ENCODE peak calls at places on chromosome 20, in six cellular contexts. One of them, this sample, is unnamed.

GRCh38 chr20:62593616-62594015 is 48.7 kb upstream of the SLCO4A1 start:
- DNase-seq in adrenal gland: no peak
- DNase-seq in COR-L47: no peak
- DNase-seq in mesenchymal stem cell: no peak
- DNase-seq in MCF 10A: no peak
- DNase-seq in fibroblast of mammary gland: no peak
- DNase-seq in this sample: no peak

GRCh38 chr20:34262488-34263288 is 21.5 kb downstream of the ASIP start:
- DNase-seq in adrenal gland: peak
- DNase-seq in mesenchymal stem cell: peak
- DNase-seq in MCF 10A: peak
- DNase-seq in COR-L47: no peak
- DNase-seq in fibroblast of mammary gland: peak
- DNase-seq in this sample: no peak

GRCh38 chr20:32909451-32909850 is 50.7 kb downstream of the EFCAB8 start:
- DNase-seq in COR-L47: no peak
- DNase-seq in MCF 10A: no peak
- DNase-seq in fibroblast of mammary gland: no peak
- DNase-seq in adrenal gland: no peak
- DNase-seq in mesenchymal stem cell: no peak
- DNase-seq in this sample: no peak

GRCh38 chr20:32497589-32498224 is 87.4 kb downstream of the NOL4L start:
- DNase-seq in MCF 10A: no peak
- DNase-seq in COR-L47: no peak
- DNase-seq in mesenchymal stem cell: no peak
- DNase-seq in adrenal gland: no peak
- DNase-seq in fibroblast of mammary gland: no peak
- DNase-seq in this sample: no peak

GRCh38 chr20:38730167-38730988 is 6.1 kb downstream of the SLC32A1 start:
- DNase-seq in COR-L47: no peak
- DNase-seq in mesenchymal stem cell: no peak
- DNase-seq in fibroblast of mammary gland: no peak
- DNase-seq in adrenal gland: no peak
- DNase-seq in MCF 10A: no peak
- DNase-seq in this sample: no peak

GRCh38 chr20:10374036-10374435 is 60.0 kb downstream of the MKKS start:
- DNase-seq in MCF 10A: no peak
- DNase-seq in fibroblast of mammary gland: no peak
- DNase-seq in mesenchymal stem cell: no peak
- DNase-seq in COR-L47: no peak
- DNase-seq in adrenal gland: no peak
- DNase-seq in this sample: no peak

GRCh38 chr20:58449703-58450138 is 60.7 kb downstream of the VAPB start:
- DNase-seq in adrenal gland: no peak
- DNase-seq in COR-L47: no peak
- DNase-seq in fibroblast of mammary gland: no peak
- DNase-seq in mesenchymal stem cell: no peak
- DNase-seq in MCF 10A: no peak
- DNase-seq in this sample: no peak

GRCh38 chr20:8809107-8809953 is 259.6 kb upstream of the PLCB4 start:
- DNase-seq in MCF 10A: no peak
- DNase-seq in mesenchymal stem cell: no peak
- DNase-seq in COR-L47: no peak
- DNase-seq in adrenal gland: no peak
- DNase-seq in fibroblast of mammary gland: no peak
- DNase-seq in this sample: no peak

GRCh38 chr20:63772781-63773520 is 33.4 kb downstream of the SLC2A4RG start:
- DNase-seq in adrenal gland: peak
- DNase-seq in fibroblast of mammary gland: no peak
- DNase-seq in MCF 10A: peak
- DNase-seq in COR-L47: no peak
- DNase-seq in mesenchymal stem cell: no peak
- DNase-seq in this sample: no peak

GRCh38 chr20:58327211-58327610 is 17.7 kb downstream of the RAB22A start:
- DNase-seq in fibroblast of mammary gland: no peak
- DNase-seq in COR-L47: no peak
- DNase-seq in adrenal gland: peak
- DNase-seq in MCF 10A: no peak
- DNase-seq in mesenchymal stem cell: peak
- DNase-seq in this sample: no peak

GRCh38 chr20:10490706-10491105 is 55.6 kb downstream of the SLX4IP start:
- DNase-seq in COR-L47: no peak
- DNase-seq in mesenchymal stem cell: no peak
- DNase-seq in fibroblast of mammary gland: peak
- DNase-seq in adrenal gland: no peak
- DNase-seq in MCF 10A: no peak
- DNase-seq in this sample: no peak

GRCh38 chr20:38460040-38460623 is 12.5 kb upstream of the RALGAPB start:
- DNase-seq in COR-L47: peak
- DNase-seq in fibroblast of mammary gland: peak
- DNase-seq in mesenchymal stem cell: peak
- DNase-seq in MCF 10A: peak
- DNase-seq in adrenal gland: peak
- DNase-seq in this sample: no peak

GRCh38 chr20:38883081-38883980 is 42.9 kb upstream of the FAM83D start:
- DNase-seq in mesenchymal stem cell: no peak
- DNase-seq in MCF 10A: peak
- DNase-seq in fibroblast of mammary gland: peak
- DNase-seq in adrenal gland: peak
- DNase-seq in COR-L47: peak
- DNase-seq in this sample: no peak

GRCh38 chr20:39042279-39043150 is 80.4 kb downstream of the DHX35 start:
- DNase-seq in adrenal gland: no peak
- DNase-seq in MCF 10A: peak
- DNase-seq in mesenchymal stem cell: no peak
- DNase-seq in fibroblast of mammary gland: peak
- DNase-seq in COR-L47: no peak
- DNase-seq in this sample: no peak

GRCh38 chr20:36085686-36086267 is 68.8 kb upstream of the EPB41L1 start:
- DNase-seq in adrenal gland: peak
- DNase-seq in COR-L47: no peak
- DNase-seq in fibroblast of mammary gland: peak
- DNase-seq in mesenchymal stem cell: peak
- DNase-seq in MCF 10A: peak
- DNase-seq in this sample: no peak

GRCh38 chr20:62116558-62117361 is 5.5 kb upstream of the LSM14B start:
- DNase-seq in mesenchymal stem cell: no peak
- DNase-seq in fibroblast of mammary gland: no peak
- DNase-seq in MCF 10A: no peak
- DNase-seq in adrenal gland: no peak
- DNase-seq in COR-L47: no peak
- DNase-seq in this sample: no peak

GRCh38 chr20:45908086-45908485 is 3.9 kb downstream of the PLTP start:
- DNase-seq in COR-L47: no peak
- DNase-seq in adrenal gland: no peak
- DNase-seq in mesenchymal stem cell: no peak
- DNase-seq in fibroblast of mammary gland: no peak
- DNase-seq in MCF 10A: no peak
- DNase-seq in this sample: no peak

GRCh38 chr20:3082306-3082951 is 2.1 kb downstream of the AVP start:
- DNase-seq in fibroblast of mammary gland: no peak
- DNase-seq in COR-L47: no peak
- DNase-seq in MCF 10A: no peak
- DNase-seq in mesenchymal stem cell: peak
- DNase-seq in adrenal gland: no peak
- DNase-seq in this sample: no peak

GRCh38 chr20:14709439-14709838 is 372.0 kb upstream of the FLRT3 start:
- DNase-seq in MCF 10A: no peak
- DNase-seq in COR-L47: no peak
- DNase-seq in mesenchymal stem cell: no peak
- DNase-seq in fibroblast of mammary gland: no peak
- DNase-seq in adrenal gland: no peak
- DNase-seq in this sample: no peak

GRCh38 chr20:59469266-59470252 is 134.8 kb upstream of the PHACTR3 start:
- DNase-seq in fibroblast of mammary gland: no peak
- DNase-seq in mesenchymal stem cell: no peak
- DNase-seq in MCF 10A: no peak
- DNase-seq in adrenal gland: no peak
- DNase-seq in COR-L47: peak
- DNase-seq in this sample: no peak

GRCh38 chr20:57040924-57041323 is 225.5 kb downstream of the BMP7 start:
- DNase-seq in MCF 10A: peak
- DNase-seq in fibroblast of mammary gland: peak
- DNase-seq in mesenchymal stem cell: peak
- DNase-seq in COR-L47: no peak
- DNase-seq in adrenal gland: no peak
- DNase-seq in this sample: no peak

GRCh38 chr20:62347445-62347844 is 19.7 kb downstream of the LAMA5 start:
- DNase-seq in MCF 10A: no peak
- DNase-seq in adrenal gland: no peak
- DNase-seq in COR-L47: no peak
- DNase-seq in fibroblast of mammary gland: no peak
- DNase-seq in mesenchymal stem cell: no peak
- DNase-seq in this sample: peak

GRCh38 chr20:10798811-10799210 is 125.0 kb upstream of the JAG1 start:
- DNase-seq in fibroblast of mammary gland: no peak
- DNase-seq in adrenal gland: no peak
- DNase-seq in MCF 10A: peak
- DNase-seq in COR-L47: no peak
- DNase-seq in mesenchymal stem cell: no peak
- DNase-seq in this sample: no peak

GRCh38 chr20:487655-488054 is 25.3 kb upstream of the TBC1D20 start:
- DNase-seq in adrenal gland: no peak
- DNase-seq in MCF 10A: no peak
- DNase-seq in COR-L47: no peak
- DNase-seq in fibroblast of mammary gland: no peak
- DNase-seq in mesenchymal stem cell: no peak
- DNase-seq in this sample: no peak

GRCh38 chr20:13102237-13102636 is 93.5 kb downstream of the SPTLC3 start:
- DNase-seq in fibroblast of mammary gland: no peak
- DNase-seq in mesenchymal stem cell: peak
- DNase-seq in MCF 10A: no peak
- DNase-seq in adrenal gland: no peak
- DNase-seq in COR-L47: no peak
- DNase-seq in this sample: no peak

This sample was measured in CD4-positive, alpha-beta memory T cell.